ENCODE peak calls at places on chromosomes 3 and 15, in four cellular contexts. J, U, I and C are unnamed samples.

GRCh38 chr3:161854232-161854771 is 357.7 kb downstream of the OTOL1 start:
- DNase-seq in J (peak), U (no peak), I (peak), C (no peak)

GRCh38 chr3:125644036-125645025 is 49.0 kb upstream of the OSBPL11 start:
- DNase-seq in J (peak), U (no peak), I (peak), C (peak)

GRCh38 chr15:39579487-39580116 is 1.3 kb upstream of the THBS1 start:
- DNase-seq in J (peak), U (peak), I (peak), C (peak)

GRCh38 chr3:169914321-169914720 is 2.9 kb downstream of the SAMD7 start:
- DNase-seq in J (peak), U (no peak), I (peak), C (no peak)

GRCh38 chr3:81684739-81685395 is 76.6 kb downstream of the GBE1 start:
- DNase-seq in J (peak), U (no peak), I (peak), C (peak)

GRCh38 chr3:144053121-144053520 is 81.5 kb downstream of the DIPK2A start:
- DNase-seq in J (peak), U (no peak), I (no peak), C (no peak)

GRCh38 chr15:22979069-22979698 is 984 bp downstream of the CYFIP1 start:
- DNase-seq in J (peak), U (no peak), I (peak), C (peak)

GRCh38 chr3:132004571-132004970 is 30.2 kb downstream of the CPNE4 start:
- DNase-seq in J (peak), U (no peak), I (peak), C (no peak)

GRCh38 chr3:140576444-140576843 is 101.4 kb upstream of the TRIM42 start:
- DNase-seq in J (no peak), U (no peak), I (no peak), C (no peak)

GRCh38 chr15:71444866-71445590 is 329.8 kb downstream of the THSD4 start:
- DNase-seq in J (no peak), U (no peak), I (no peak), C (peak)

GRCh38 chr3:50268703-50269451 is at the start of gene SEMA3B:
- DNase-seq in J (no peak), U (peak), I (no peak), C (peak)

GRCh38 chr3:113021471-113021870 is 30.7 kb downstream of the GTPBP8 start:
- DNase-seq in J (no peak), U (no peak), I (no peak), C (no peak)

GRCh38 chr3:10284496-10284895 is 8.3 kb downstream of the GHRL start:
- DNase-seq in J (no peak), U (no peak), I (no peak), C (no peak)

GRCh38 chr3:141091416-141091815 is 40.3 kb downstream of the SPSB4 start:
- DNase-seq in J (no peak), U (no peak), I (no peak), C (no peak)

GRCh38 chr3:47444103-47444502 is 31.6 kb downstream of the SCAP start:
- DNase-seq in J (no peak), U (peak), I (no peak), C (no peak)

GRCh38 chr3:112089956-112090898 is 4.0 kb downstream of the C3orf52 start:
- DNase-seq in J (no peak), U (no peak), I (no peak), C (peak)

GRCh38 chr15:66253643-66254363 is at the start of gene MEGF11:
- DNase-seq in J (peak), U (no peak), I (peak), C (peak)

GRCh38 chr3:170584585-170585007 is 1.3 kb downstream of the SLC7A14 start:
- DNase-seq in J (peak), U (peak), I (peak), C (peak)

GRCh38 chr3:118818386-118818785 is 216.3 kb downstream of the IGSF11 start:
- DNase-seq in J (peak), U (no peak), I (peak), C (peak)

GRCh38 chr15:75149911-75150709 is 51.6 kb upstream of the C15orf39 start:
- DNase-seq in J (peak), U (no peak), I (peak), C (peak)
- H3K4me3 ChIP-seq in J (no peak), U (no peak), I (no peak), C (no peak)

GRCh38 chr3:99909714-99910508 is 92.2 kb downstream of the CMSS1 start:
- DNase-seq in J (peak), U (no peak), I (peak), C (peak)

GRCh38 chr3:99907959-99908544 is 90.4 kb downstream of the CMSS1 start:
- DNase-seq in J (no peak), U (no peak), I (no peak), C (no peak)

GRCh38 chr3:99915911-99916310 is 98.2 kb downstream of the CMSS1 start:
- DNase-seq in J (no peak), U (no peak), I (no peak), C (no peak)

GRCh38 chr3:99911433-99911832 is 93.8 kb downstream of the CMSS1 start:
- DNase-seq in J (no peak), U (no peak), I (no peak), C (no peak)

GRCh38 chr3:99910752-99911151 is 93.1 kb downstream of the CMSS1 start:
- DNase-seq in J (no peak), U (no peak), I (no peak), C (no peak)
- H3K4me3 ChIP-seq in J (no peak), U (no peak), I (no peak), C (no peak)

DNA sequence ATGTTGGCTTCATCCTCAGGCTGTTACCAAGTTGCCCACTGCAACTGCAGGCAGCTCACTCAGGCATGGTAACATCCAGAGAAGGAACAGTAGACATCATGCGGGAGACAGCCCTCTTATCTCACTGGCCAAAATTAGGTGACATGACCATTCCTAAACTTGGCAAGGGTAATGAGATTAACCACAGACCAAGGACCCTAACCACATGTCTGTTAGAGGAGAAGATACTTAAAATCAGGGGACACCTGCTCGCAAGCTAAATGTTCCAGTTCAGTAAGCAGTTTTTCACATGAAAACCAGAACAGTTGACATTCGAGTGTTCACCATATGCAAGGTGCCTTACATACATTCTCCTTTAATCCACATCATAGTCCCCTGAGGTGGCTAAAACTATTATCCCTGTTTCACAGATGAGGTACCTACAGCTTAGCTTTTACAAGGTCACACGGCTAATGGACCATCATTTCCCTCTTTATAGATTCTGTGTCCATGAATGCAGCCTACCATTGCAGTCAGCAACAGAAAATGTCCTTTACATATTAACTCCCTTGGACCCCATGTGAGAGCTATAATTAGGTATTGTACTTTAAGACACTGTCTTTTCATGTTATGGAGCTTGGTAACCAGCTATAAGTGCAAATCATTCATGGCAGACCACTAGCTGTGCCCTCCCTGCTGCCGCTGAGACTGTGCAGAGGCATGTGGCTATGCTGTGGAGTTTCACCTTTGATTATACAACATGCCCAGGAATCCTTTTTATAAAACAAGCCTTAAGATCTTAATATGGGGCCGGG is 154.1 kb downstream of the LIPC start:
- DNase-seq in J (no peak), U (no peak), I (no peak), C (no peak)
- H3K4me3 ChIP-seq in J (no peak), U (no peak), I (no peak), C (no peak)

GRCh38 chr3:43082457-43082856 is 23.4 kb downstream of the POMGNT2 start:
- DNase-seq in J (no peak), U (no peak), I (no peak), C (no peak)
- H3K4me3 ChIP-seq in J (no peak), U (no peak), I (no peak), C (no peak)

GRCh38 chr3:133408366-133408765 is 8.5 kb downstream of the BFSP2 start:
- DNase-seq in J (peak), U (no peak), I (no peak), C (no peak)

GRCh38 chr3:133408961-133409360 is 9.1 kb downstream of the BFSP2 start:
- DNase-seq in J (peak), U (no peak), I (peak), C (peak)

GRCh38 chr3:133413166-133414020 is 13.5 kb downstream of the BFSP2 start:
- DNase-seq in J (peak), U (no peak), I (peak), C (no peak)

GRCh38 chr3:133412511-133413165 is 12.8 kb downstream of the BFSP2 start:
- DNase-seq in J (peak), U (no peak), I (peak), C (no peak)

GRCh38 chr3:133410191-133410892 is 10.5 kb downstream of the BFSP2 start:
- DNase-seq in J (no peak), U (no peak), I (no peak), C (no peak)
- H3K4me3 ChIP-seq in J (no peak), U (no peak), I (no peak), C (no peak)

DNA sequence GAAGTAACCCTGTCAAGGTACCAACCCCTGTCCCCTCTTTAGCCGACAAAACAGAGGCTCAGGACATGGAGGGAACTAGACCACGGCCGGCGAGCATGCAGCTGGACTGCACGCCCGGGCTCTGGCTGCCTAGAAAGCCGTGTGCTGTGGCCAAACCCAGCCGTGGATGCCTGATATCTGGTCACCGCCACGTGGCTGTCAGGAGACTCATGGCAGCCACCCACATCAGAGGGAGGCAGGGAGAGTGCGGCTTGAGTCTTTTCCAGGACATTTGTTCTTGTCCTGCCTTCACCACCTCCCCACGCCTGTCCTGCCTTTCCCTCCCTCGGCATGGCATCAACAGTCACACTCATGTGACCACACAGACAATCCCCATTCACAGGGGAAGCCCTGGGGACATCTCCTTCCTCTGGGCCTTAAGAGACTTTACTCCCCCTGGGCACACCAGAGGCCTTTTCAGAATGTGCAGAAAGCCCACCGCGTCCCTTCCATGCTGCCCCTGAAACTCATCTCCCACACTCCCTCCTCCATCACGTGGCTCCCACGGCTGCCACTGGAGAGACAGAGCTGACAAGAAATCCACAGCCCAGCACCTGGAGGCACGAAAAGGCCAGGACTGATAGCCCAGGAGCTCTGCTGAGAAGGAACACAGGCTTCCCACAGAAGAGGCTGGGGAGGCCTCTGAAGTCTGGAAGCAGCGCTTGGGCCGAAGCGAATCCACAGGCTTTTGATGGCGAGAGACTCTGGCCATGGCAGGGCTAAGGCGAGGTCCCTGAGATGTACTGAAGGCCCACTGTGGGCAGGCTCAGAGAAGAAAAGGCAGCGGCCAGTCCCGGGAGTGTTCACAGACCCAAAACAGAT is 71.2 kb upstream of the IQSEC1 start:
- DNase-seq in J (no peak), U (no peak), I (no peak), C (peak)
- H3K4me3 ChIP-seq in J (no peak), U (no peak), I (no peak), C (no peak)